ENCODE peak calls at places on chromosome 21, in five cellular contexts. W is AG09319, H is mesothelial cell of epicardium, P is Calu3, B is HFF-Myc. E is an unnamed sample.

GRCh38 chr21:28523367-28523766 is 469.3 kb downstream of the LTN1 start:
- DNase-seq in W (no peak), H (no peak), P (no peak), B (no peak), E (no peak)

GRCh38 chr21:43800124-43800523 is 10.7 kb downstream of the RRP1 start:
- DNase-seq in W (no peak), H (no peak), P (no peak), B (no peak), E (no peak)

GRCh38 chr21:46667191-46667734 is 31.8 kb downstream of the PRMT2 start:
- DNase-seq in W (no peak), H (no peak), P (peak), B (no peak), E (no peak)

GRCh38 chr21:15289896-15290841 is 225.4 kb upstream of the NRIP1 start:
- DNase-seq in W (no peak), H (no peak), P (peak), B (no peak), E (peak)

GRCh38 chr21:17818158-17819113 is 720 bp downstream of the C21orf91 start:
- DNase-seq in W (no peak), H (peak), P (peak), B (no peak), E (peak)

GRCh38 chr21:26941436-26941835 is 25.5 kb downstream of the ADAMTS5 start:
- DNase-seq in W (no peak), H (no peak), P (no peak), B (no peak), E (no peak)

GRCh38 chr21:39065912-39066311 is 117.3 kb downstream of the PSMG1 start:
- DNase-seq in W (no peak), H (no peak), P (no peak), B (no peak), E (no peak)

GRCh38 chr21:26845066-26845749 is at the start of gene ADAMTS1:
- DNase-seq in W (peak), H (peak), P (peak), B (no peak), E (peak)

GRCh38 chr21:42668193-42668592 is 14.8 kb downstream of the PDE9A start:
- DNase-seq in W (no peak), H (no peak), P (no peak), B (no peak), E (no peak)

GRCh38 chr21:44067011-44067839 is 40.0 kb upstream of the PWP2 start:
- DNase-seq in W (no peak), H (no peak), P (no peak), B (no peak), E (no peak)

GRCh38 chr21:42662430-42663199 is 9.2 kb downstream of the PDE9A start:
- DNase-seq in W (no peak), H (no peak), P (no peak), B (no peak), E (no peak)

GRCh38 chr21:42658320-42659105 is 5.1 kb downstream of the PDE9A start:
- DNase-seq in W (no peak), H (no peak), P (no peak), B (no peak), E (no peak)

GRCh38 chr21:32770514-32771133 is 931 bp downstream of the PAXBP1 start:
- DNase-seq in W (no peak), H (no peak), P (peak), B (no peak), E (no peak)

GRCh38 chr21:22516230-22516629 is 1518.0 kb downstream of the NCAM2 start:
- DNase-seq in W (no peak), H (no peak), P (no peak), B (no peak), E (no peak)

GRCh38 chr21:31117046-31117916 is 79.0 kb upstream of the KRTAP19-8 start:
- DNase-seq in W (no peak), H (no peak), P (no peak), B (no peak), E (no peak)

GRCh38 chr21:41561701-41562100 is 53.7 kb upstream of the TMPRSS2 start:
- DNase-seq in W (no peak), H (no peak), P (no peak), B (no peak), E (no peak)

GRCh38 chr21:39180429-39181019 is 2.7 kb downstream of the PSMG1 start:
- DNase-seq in W (no peak), H (no peak), P (no peak), B (no peak), E (no peak)

GRCh38 chr21:32237021-32237420 is 41.8 kb downstream of the MIS18A start:
- DNase-seq in W (no peak), H (no peak), P (no peak), B (no peak), E (no peak)

GRCh38 chr21:15837603-15838002 is 107.8 kb downstream of the USP25 start:
- DNase-seq in W (no peak), H (no peak), P (no peak), B (no peak), E (no peak)

GRCh38 chr21:31137951-31138350 is 99.7 kb upstream of the KRTAP19-8 start:
- DNase-seq in W (no peak), H (no peak), P (no peak), B (no peak), E (no peak)

GRCh38 chr21:40204956-40205355 is 337.7 kb downstream of the PCP4 start:
- DNase-seq in W (no peak), H (no peak), P (no peak), B (no peak), E (no peak)

GRCh38 chr21:15943009-15943666 is 213.4 kb downstream of the USP25 start:
- DNase-seq in W (no peak), H (no peak), P (no peak), B (no peak), E (no peak)

GRCh38 chr21:26965567-26966359 is 1.1 kb downstream of the ADAMTS5 start:
- DNase-seq in W (no peak), H (peak), P (no peak), B (no peak), E (peak)

GRCh38 chr21:34545079-34545884 is 33.3 kb upstream of the KCNE1 start:
- DNase-seq in W (peak), H (no peak), P (peak), B (no peak), E (no peak)
- TF ChIP-seq CTCF in W (no peak), H (no peak), P (no peak), B (no peak), E (no peak)

GRCh38 chr21:45356251-45356650 is 48.7 kb upstream of the COL18A1 start:
- DNase-seq in W (no peak), H (no peak), P (no peak), B (no peak), E (no peak)
- TF ChIP-seq CTCF in W (no peak), H (no peak), P (no peak), B (peak), E (peak)

GRCh38 chr21:20313013-20313412 is 685.2 kb upstream of the NCAM2 start:
- DNase-seq in W (no peak), H (no peak), P (no peak), B (no peak), E (no peak)

GRCh38 chr21:20306836-20307235 is 691.4 kb upstream of the NCAM2 start:
- DNase-seq in W (no peak), H (no peak), P (no peak), B (no peak), E (no peak)

GRCh38 chr21:20311388-20311787 is 686.8 kb upstream of the NCAM2 start:
- DNase-seq in W (no peak), H (no peak), P (no peak), B (no peak), E (no peak)

DNA sequence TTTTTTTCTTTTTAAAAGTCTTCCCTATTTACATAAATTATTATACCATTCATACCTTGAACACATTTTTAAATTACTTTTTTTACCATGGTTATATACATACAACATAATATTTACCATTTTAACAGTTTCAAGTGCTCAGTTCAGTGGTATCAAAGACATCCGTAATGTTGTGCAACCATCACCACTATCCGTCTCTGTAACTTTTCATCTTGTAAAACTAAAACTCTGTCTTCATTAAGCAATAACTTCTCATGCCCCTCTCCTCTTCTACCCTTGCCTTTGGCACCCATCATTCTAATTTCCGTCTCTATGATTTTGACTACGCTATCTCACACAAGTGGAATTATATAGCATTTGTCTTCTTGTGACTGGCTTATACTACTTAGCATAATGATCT is 689.6 kb upstream of the NCAM2 start:
- DNase-seq in W (no peak), H (no peak), P (no peak), B (no peak), E (no peak)
- TF ChIP-seq CTCF in W (no peak), H (no peak), P (no peak), B (no peak), E (no peak)

GRCh38 chr21:33898546-33898945 is 17.1 kb downstream of the ATP5PO start:
- DNase-seq in W (no peak), H (no peak), P (no peak), B (no peak), E (no peak)

GRCh38 chr21:33901421-33902288 is 13.9 kb downstream of the ATP5PO start:
- DNase-seq in W (no peak), H (no peak), P (peak), B (peak), E (peak)

GRCh38 chr21:33904041-33904440 is 11.6 kb downstream of the ATP5PO start:
- DNase-seq in W (no peak), H (no peak), P (no peak), B (no peak), E (no peak)

GRCh38 chr21:33899199-33899598 is 16.4 kb downstream of the ATP5PO start:
- DNase-seq in W (no peak), H (no peak), P (no peak), B (no peak), E (no peak)

DNA sequence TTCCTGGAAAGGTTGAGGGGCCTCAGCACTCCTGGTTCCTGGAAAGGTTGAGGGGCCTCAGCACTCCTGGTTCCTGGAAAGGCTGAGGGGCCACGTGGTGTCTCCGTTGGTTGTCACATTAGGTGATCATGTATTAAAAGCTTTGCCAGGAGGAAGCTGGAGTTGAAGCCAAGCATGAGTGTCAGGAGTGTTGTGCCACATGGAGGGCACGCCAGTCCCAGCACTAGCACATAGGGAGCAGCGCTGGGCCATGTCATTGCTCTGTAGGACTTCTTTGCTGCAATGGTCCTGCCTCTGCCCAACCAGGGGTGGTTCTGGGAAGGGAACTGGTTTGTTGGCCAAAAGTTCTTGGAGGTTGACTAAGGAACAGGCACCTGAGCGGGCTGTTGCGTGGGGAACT is 13.3 kb downstream of the ATP5PO start:
- DNase-seq in W (no peak), H (no peak), P (no peak), B (no peak), E (no peak)
- TF ChIP-seq CTCF in W (no peak), H (no peak), P (no peak), B (no peak), E (no peak)

DNA sequence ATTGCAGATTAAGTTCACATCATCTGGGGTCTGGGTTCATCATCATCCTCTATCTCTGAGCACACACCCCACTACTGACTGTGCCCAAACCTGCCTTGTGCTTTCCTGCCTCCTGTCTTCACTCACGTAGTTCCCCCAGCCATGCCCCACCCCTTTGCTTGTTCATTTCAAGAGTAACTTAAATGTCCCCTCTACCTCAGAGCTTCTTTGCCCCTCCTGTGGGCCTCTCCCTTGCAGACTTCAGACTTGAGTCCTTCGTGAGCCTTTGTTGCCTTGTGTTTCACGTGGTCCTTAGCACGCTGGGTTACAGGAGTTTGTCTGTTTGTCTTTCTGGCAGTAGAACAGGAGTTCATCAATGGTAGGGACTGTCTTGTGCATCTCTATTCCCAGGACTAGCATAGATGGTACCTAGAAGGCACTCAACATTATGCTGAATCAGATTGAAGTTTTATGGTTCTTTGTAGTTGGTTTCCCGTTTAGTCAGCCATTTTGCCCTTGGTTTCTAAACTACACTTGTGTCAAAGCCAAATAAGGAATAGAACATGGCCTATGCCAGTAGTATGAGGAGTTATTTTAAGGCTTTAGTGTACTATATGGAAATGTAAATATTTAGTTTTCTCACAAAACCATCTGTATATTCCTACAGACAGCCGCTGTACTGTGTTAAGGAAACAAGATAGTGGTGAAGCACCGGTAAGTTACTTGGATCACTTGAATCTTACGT is 86.2 kb downstream of the TTC3 start:
- DNase-seq in W (no peak), H (no peak), P (no peak), B (no peak), E (no peak)
- TF ChIP-seq CTCF in W (no peak), H (no peak), P (no peak), B (no peak), E (no peak)

DNA sequence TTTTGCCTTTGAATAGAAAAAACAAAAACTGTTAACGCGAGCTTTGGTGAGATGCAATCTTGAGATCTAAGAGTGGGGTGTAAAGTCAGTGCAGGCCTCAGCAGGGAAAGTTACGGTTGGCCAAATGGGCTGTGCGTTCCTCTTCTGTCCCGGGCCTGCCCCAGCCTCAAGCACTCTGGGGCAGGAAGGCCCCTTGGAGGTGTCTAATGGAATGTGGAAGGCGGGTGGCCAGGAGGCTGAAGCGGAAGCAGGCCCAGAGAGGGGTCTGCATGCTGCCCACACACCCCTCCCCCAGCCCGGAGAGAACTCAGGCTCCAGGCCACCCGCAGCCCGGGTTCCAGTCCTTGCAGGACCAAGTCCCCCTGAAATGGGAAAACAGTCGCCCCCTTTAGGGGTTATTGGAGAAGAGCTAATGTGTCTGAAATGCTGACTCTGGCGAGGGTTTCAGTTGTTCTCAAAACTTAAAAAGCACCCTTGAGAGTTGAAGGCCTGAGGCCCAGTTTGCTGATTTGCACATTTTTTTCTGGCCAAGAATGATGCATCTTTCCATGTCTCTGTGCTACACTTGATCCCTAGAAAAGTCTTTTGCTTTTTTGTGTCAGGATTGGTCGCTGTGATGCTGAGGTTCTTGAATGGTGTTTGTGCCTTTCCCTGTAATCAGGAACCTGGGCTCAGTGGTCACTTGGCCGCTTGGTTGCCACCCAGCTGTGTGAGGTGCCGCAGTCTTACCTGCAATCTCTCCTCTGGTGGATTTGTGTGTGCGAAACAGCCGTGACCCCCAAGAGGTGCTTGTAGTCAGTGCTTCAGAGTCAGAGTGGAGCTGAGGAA is 2.0 kb downstream of the COL18A1 start:
- DNase-seq in W (no peak), H (no peak), P (no peak), B (no peak), E (peak)
- TF ChIP-seq CTCF in W (no peak), H (no peak), P (no peak), B (peak), E (no peak)